ENCODE peak calls at places on chromosomes 11 and 22, in six cellular contexts. S is stimulated activated CD4-positive, alpha-beta T cell treated with anti-CD3 and anti-CD28 coated beads, Interleukin-2, amount 100 ng/mL, for 4 hours; J is cardiac fibroblast; X is NCI-H2107; Z is HFFc6; F is neural crest cell. I is an unnamed sample.

GRCh38 chr11:72842126-72842525 is 27.9 kb downstream of the ATG16L2 start:
- DNase-seq in S (no peak), J (no peak), X (no peak), Z (no peak), F (no peak), I (no peak)

GRCh38 chr11:93614111-93614784 is 47.2 kb upstream of the CEP295 start:
- DNase-seq in S (no peak), J (no peak), X (no peak), Z (no peak), F (peak), I (no peak)

GRCh38 chr22:32628626-32629587 is 154.3 kb downstream of the FBXO7 start:
- DNase-seq in S (no peak), J (peak), X (no peak), Z (peak), F (no peak), I (no peak)

GRCh38 chr11:120510406-120511115 is 987 bp upstream of the GRIK4 start:
- DNase-seq in S (no peak), J (no peak), X (no peak), Z (no peak), F (no peak), I (no peak)

GRCh38 chr11:60987577-60988277 is 16.2 kb downstream of the CD6 start:
- DNase-seq in S (peak), J (no peak), X (no peak), Z (no peak), F (no peak), I (no peak)

GRCh38 chr11:130159657-130160459 is at the start of gene ST14:
- DNase-seq in S (no peak), J (no peak), X (no peak), Z (no peak), F (peak), I (no peak)

GRCh38 chr11:843818-844692 is 1.4 kb downstream of the TSPAN4 start:
- DNase-seq in S (no peak), J (peak), X (no peak), Z (peak), F (no peak), I (peak)

GRCh38 chr11:46075168-46075567 is 46.1 kb downstream of the PHF21A start:
- DNase-seq in S (no peak), J (peak), X (no peak), Z (peak), F (no peak), I (no peak)

GRCh38 chr11:2760196-2760871 is 60.5 kb upstream of the KCNQ1OT1 start:
- DNase-seq in S (no peak), J (no peak), X (no peak), Z (no peak), F (no peak), I (no peak)

GRCh38 chr11:2135648-2136201 is 3.5 kb downstream of the IGF2 start:
- DNase-seq in S (no peak), J (no peak), X (no peak), Z (no peak), F (no peak), I (no peak)

GRCh38 chr11:22392561-22392960 is 54.4 kb downstream of the SLC17A6 start:
- DNase-seq in S (no peak), J (no peak), X (no peak), Z (no peak), F (no peak), I (no peak)

GRCh38 chr11:14213006-14213405 is 146.0 kb downstream of the RRAS2 start:
- DNase-seq in S (no peak), J (no peak), X (no peak), Z (no peak), F (no peak), I (no peak)